ENCODE peak calls at places on chromosomes 16 and 17, in four cellular contexts. T, H, R and P are unnamed samples.

GRCh38 chr17:40932608-40933007 is 4.8 kb downstream of the KRT23 start:
- DNase-seq in R (no peak), T (peak), H (no peak), P (no peak)

GRCh38 chr16:65120811-65121721 is 797 bp downstream of the CDH11 start:
- DNase-seq in R (peak), T (no peak), H (no peak), P (peak)

GRCh38 chr16:11328172-11329079 is 16.8 kb upstream of the RMI2 start:
- DNase-seq in H (no peak), R (peak), T (no peak), P (peak)

GRCh38 chr16:82470506-82471196 is 156.1 kb upstream of the CDH13 start:
- DNase-seq in R (no peak), T (peak), H (no peak), P (no peak)

GRCh38 chr17:2693561-2694380 is 17.8 kb downstream of the CLUH start:
- DNase-seq in R (peak), H (no peak), T (no peak), P (peak)

GRCh38 chr16:10923650-10924214 is 18.5 kb downstream of the DEXI start:
- DNase-seq in H (no peak), R (peak), T (peak), P (peak)

GRCh38 chr16:49644143-49644460 is 211.8 kb downstream of the ZNF423 start:
- DNase-seq in T (no peak), R (no peak), H (no peak), P (no peak)

GRCh38 chr17:64739316-64740058 is 77.4 kb upstream of the SMURF2 start:
- DNase-seq in T (peak), R (no peak), H (no peak), P (no peak)

GRCh38 chr16:77171750-77172635 is 19.0 kb upstream of the MON1B start:
- DNase-seq in R (no peak), T (peak), H (peak), P (no peak)

GRCh38 chr17:61415374-61416210 is 15.9 kb downstream of the TBX2 start:
- DNase-seq in R (no peak), H (no peak), T (no peak), P (peak)

GRCh38 chr17:50056961-50057330 is 1.0 kb downstream of the ITGA3 start:
- DNase-seq in R (no peak), H (no peak), T (no peak), P (no peak)

GRCh38 chr17:47615766-47616424 is 33.8 kb upstream of the KPNB1 start:
- DNase-seq in T (peak), R (no peak), H (no peak), P (no peak)

GRCh38 chr17:28916302-28916934 is 13.5 kb upstream of the DHRS13 start:
- DNase-seq in H (no peak), T (peak), R (no peak), P (no peak)

GRCh38 chr16:48101069-48101674 is 54.6 kb downstream of the ABCC12 start:
- DNase-seq in T (no peak), H (no peak), R (no peak), P (no peak)

GRCh38 chr16:85473909-85474640 is 139.0 kb upstream of the GSE1 start:
- DNase-seq in H (no peak), R (no peak), T (no peak), P (peak)

GRCh38 chr17:36934144-36934758 is 3.0 kb upstream of the LHX1 start:
- DNase-seq in H (no peak), R (no peak), T (no peak), P (no peak)

GRCh38 chr17:39676198-39676819 is 8.1 kb downstream of the PNMT start:
- DNase-seq in T (no peak), R (peak), H (peak), P (no peak)

GRCh38 chr17:48869821-48870318 is 22.7 kb upstream of the ATP5MC1 start:
- DNase-seq in R (no peak), H (no peak), T (no peak), P (no peak)

GRCh38 chr17:70558821-70559220 is 389.5 kb downstream of the KCNJ2 start:
- DNase-seq in H (peak), R (no peak), T (no peak), P (no peak)

GRCh38 chr17:57523926-57524634 is 221.0 kb downstream of the CCDC182 start:
- DNase-seq in H (no peak), T (no peak), R (no peak), P (no peak)

GRCh38 chr17:79801156-79802038 is 4.5 kb upstream of the CBX8 start:
- DNase-seq in T (no peak), R (no peak), H (no peak), P (no peak)

GRCh38 chr17:66448008-66448644 is 145.7 kb downstream of the PRKCA start:
- DNase-seq in T (peak), R (no peak), H (no peak), P (peak)

GRCh38 chr17:17783121-17783824 is 53.5 kb downstream of the SREBF1 start:
- DNase-seq in H (no peak), T (no peak), R (peak), P (no peak)

GRCh38 chr17:11331790-11332526 is 90.9 kb downstream of the SHISA6 start:
- DNase-seq in T (no peak), H (no peak), R (no peak), P (no peak)

GRCh38 chr17:39027037-39027436 is 59.8 kb upstream of the FBXO47 start:
- DNase-seq in R (no peak), T (no peak), H (no peak), P (peak)

GRCh38 chr16:79013004-79013403 is 587.5 kb downstream of the MAF start:
- DNase-seq in T (no peak), R (no peak), H (no peak), P (no peak)

GRCh38 chr17:75116681-75117080 is 6.9 kb downstream of the ARMC7 start:
- DNase-seq in R (no peak), H (no peak), T (no peak), P (no peak)

GRCh38 chr17:75110307-75110937 is 653 bp downstream of the ARMC7 start:
- DNase-seq in T (no peak), R (peak), H (no peak), P (no peak)

GRCh38 chr17:75115545-75115944 is 5.8 kb downstream of the ARMC7 start:
- DNase-seq in T (no peak), R (no peak), H (no peak), P (no peak)

GRCh38 chr17:75111777-75112176 is 2.0 kb downstream of the ARMC7 start:
- DNase-seq in R (no peak), T (no peak), H (no peak), P (no peak)

GRCh38 chr17:75113798-75114551 is 4.2 kb downstream of the ARMC7 start:
- DNase-seq in H (peak), T (peak), R (peak), P (peak)
- TF ChIP-seq POLR2AphosphoS5 in H (no peak), T (no peak), R (peak), P (no peak)

GRCh38 chr16:586645-587590 is 2.9 kb upstream of the RAB40C start:
- DNase-seq in H (no peak), R (peak), T (no peak), P (no peak)
- TF ChIP-seq POLR2AphosphoS5 in H (peak), R (peak), T (peak), P (no peak)

GRCh38 chr16:19559242-19559910 is 3.9 kb downstream of the VPS35L start:
- DNase-seq in H (peak), T (peak), R (no peak), P (no peak)

GRCh38 chr16:19560078-19560477 is 4.6 kb downstream of the VPS35L start:
- DNase-seq in H (no peak), T (no peak), R (no peak), P (no peak)

GRCh38 chr16:19555186-19555937 is at the start of gene VPS35L:
- DNase-seq in H (peak), R (peak), T (peak), P (peak)

GRCh38 chr16:19555938-19556778 is 655 bp downstream of the VPS35L start:
- DNase-seq in T (no peak), R (no peak), H (peak), P (no peak)
- TF ChIP-seq POLR2AphosphoS5 in T (no peak), R (no peak), H (no peak), P (no peak)

DNA sequence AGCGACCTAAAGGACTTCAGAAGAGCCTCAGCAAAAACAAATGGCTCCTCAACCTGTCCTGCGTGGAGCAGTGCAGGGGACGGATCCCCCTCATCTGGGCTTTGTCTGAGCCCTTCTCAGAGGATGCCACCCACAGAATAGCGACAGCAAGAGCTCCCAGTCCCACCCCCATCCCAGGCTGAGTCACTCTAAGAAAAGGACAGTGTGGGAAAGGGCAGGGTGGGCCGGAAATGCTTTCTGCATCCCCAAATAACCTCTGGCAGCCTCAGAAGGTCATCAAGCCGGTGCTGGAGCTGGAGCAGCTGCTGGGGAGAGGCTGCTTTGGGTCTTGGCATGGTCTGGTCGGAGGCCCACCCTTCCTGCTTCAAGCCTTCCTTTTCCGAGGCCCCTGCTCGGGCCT is 8.9 kb downstream of the SLC12A4 start:
- DNase-seq in R (no peak), T (no peak), H (no peak), P (peak)
- TF ChIP-seq POLR2AphosphoS5 in R (peak), T (no peak), H (no peak), P (no peak)

GRCh38 chr17:74233937-74234336 is 20.6 kb downstream of the TTYH2 start:
- DNase-seq in H (no peak), R (no peak), T (no peak), P (no peak)

GRCh38 chr17:74235040-74235581 is 21.7 kb downstream of the TTYH2 start:
- DNase-seq in H (no peak), T (no peak), R (no peak), P (no peak)

GRCh38 chr17:74237321-74237720 is 23.9 kb downstream of the TTYH2 start:
- DNase-seq in H (no peak), R (no peak), T (no peak), P (no peak)

GRCh38 chr17:74231846-74232713 is 18.7 kb downstream of the TTYH2 start:
- DNase-seq in T (no peak), R (no peak), H (no peak), P (no peak)

GRCh38 chr17:74234482-74234881 is 21.1 kb downstream of the TTYH2 start:
- DNase-seq in H (no peak), T (no peak), R (no peak), P (no peak)
- TF ChIP-seq POLR2AphosphoS5 in H (no peak), T (no peak), R (no peak), P (no peak)

GRCh38 chr16:75494696-75495601 is at the start of gene CHST6:
- DNase-seq in T (peak), R (peak), H (no peak), P (no peak)
- TF ChIP-seq POLR2AphosphoS5 in T (no peak), R (peak), H (no peak), P (no peak)

DNA sequence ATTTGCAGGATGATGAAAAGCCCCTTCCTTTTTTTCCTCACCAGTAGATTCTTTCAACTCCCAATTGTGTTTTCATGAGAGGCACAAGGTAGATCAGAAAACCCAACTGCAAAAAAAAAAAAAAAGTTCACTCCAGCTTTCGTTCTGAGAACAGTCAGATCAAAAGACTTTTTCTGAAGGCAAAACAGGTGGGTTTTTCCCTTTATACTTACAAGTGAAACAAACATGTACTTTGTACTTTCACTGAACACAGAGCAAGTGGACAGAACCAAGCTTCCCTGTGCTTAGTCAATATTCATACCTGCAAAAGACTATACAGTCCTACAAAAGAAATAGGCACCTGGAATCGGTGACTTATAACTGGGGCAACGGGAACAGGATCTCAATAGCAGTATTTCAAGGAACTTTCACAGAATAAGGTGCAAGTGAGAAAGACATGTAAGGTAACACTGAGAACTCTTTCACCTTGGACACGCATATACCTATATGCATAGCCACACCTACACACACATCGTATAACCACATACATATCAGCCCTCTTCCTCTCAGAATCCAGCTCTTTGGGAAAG is 54.1 kb downstream of the TOX3 start:
- DNase-seq in H (no peak), T (peak), R (no peak), P (no peak)
- TF ChIP-seq POLR2AphosphoS5 in H (no peak), T (peak), R (no peak), P (no peak)